ENCODE peak calls at places on chromosome 16, in ten cellular contexts. I is lower lobe of right lung, M is lung, K is tibial nerve, D is cardiac muscle cell, B is tibial artery, G is uterus, X is heart left ventricle, J is right atrium auricular region, H is heart right ventricle. T is an unnamed sample. For H3K4me1, the result is how much of the 10 kb centered on the place peaks cover.

GRCh38 chr16:27238016-27238587 is 30.5 kb downstream of the NSMCE1 start:
- DNase-seq in I (peak), M (no peak), K (no peak), D (no peak), B (peak), G (no peak), X (no peak), J (no peak), H (peak), T (no peak)

GRCh38 chr16:53502331-53503269 is at the start of gene AKTIP:
- DNase-seq in I (peak), M (peak), K (no peak), D (peak), B (no peak), G (no peak), X (no peak), J (no peak), H (no peak), T (peak)

GRCh38 chr16:11612110-11612981 is 25.6 kb upstream of the LITAF start:
- DNase-seq in I (peak), M (peak), K (no peak), D (no peak), B (no peak), G (no peak), X (no peak), J (no peak), H (no peak), T (peak)

GRCh38 chr16:3317315-3317999 is 12.2 kb downstream of the ZNF75A start:
- DNase-seq in I (no peak), M (no peak), K (no peak), D (no peak), B (no peak), G (no peak), X (no peak), J (no peak), H (no peak), T (no peak)

GRCh38 chr16:67949645-67950044 is 5.7 kb upstream of the LCAT start:
- DNase-seq in I (no peak), M (no peak), K (no peak), D (no peak), B (no peak), G (no peak), X (no peak), J (no peak), H (no peak), T (peak)

GRCh38 chr16:2471653-2472487 is 773 bp downstream of the NTN3 start:
- DNase-seq in I (no peak), M (no peak), K (no peak), D (no peak), B (no peak), G (no peak), X (peak), J (no peak), H (no peak), T (no peak)

GRCh38 chr16:566475-567361 is at the start of gene NHLRC4:
- DNase-seq in I (peak), M (peak), K (peak), D (peak), B (peak), G (peak), X (peak), J (peak), H (peak), T (no peak)

GRCh38 chr16:86984975-86985655 is 332.1 kb downstream of the C16orf95 start:
- DNase-seq in I (no peak), M (no peak), K (no peak), D (peak), B (no peak), G (no peak), X (peak), J (no peak), H (peak), T (no peak)

GRCh38 chr16:25988089-25988488 is 296.3 kb downstream of the HS3ST4 start:
- DNase-seq in I (no peak), M (no peak), K (no peak), D (no peak), B (no peak), G (no peak), X (no peak), J (no peak), H (no peak), T (no peak)

GRCh38 chr16:9901-10665 is 43.3 kb downstream of the POLR3K start:
- DNase-seq in I (peak), M (no peak), K (no peak), D (no peak), B (no peak), G (no peak), X (peak), J (no peak), H (peak), T (peak)

GRCh38 chr16:2513405-2514332 is at the start of gene ATP6V0C:
- DNase-seq in I (peak), M (peak), K (peak), D (peak), B (peak), G (peak), X (peak), J (peak), H (peak), T (peak)

GRCh38 chr16:81834868-81835267 is 55.8 kb downstream of the PLCG2 start:
- DNase-seq in I (no peak), M (no peak), K (no peak), D (no peak), B (no peak), G (no peak), X (no peak), J (no peak), H (no peak), T (no peak)

GRCh38 chr16:50955311-50955710 is 195.8 kb downstream of the SALL1 start:
- DNase-seq in I (no peak), M (no peak), K (no peak), D (no peak), B (no peak), G (no peak), X (no peak), J (no peak), H (no peak), T (no peak)

GRCh38 chr16:624522-625401 is 6.0 kb upstream of the WFIKKN1 start:
- DNase-seq in I (no peak), M (no peak), K (no peak), D (no peak), B (no peak), G (no peak), X (no peak), J (no peak), H (no peak), T (no peak)

GRCh38 chr16:51651061-51651466 is 500.0 kb upstream of the SALL1 start:
- DNase-seq in I (no peak), M (no peak), K (no peak), D (peak), B (no peak), G (no peak), X (no peak), J (no peak), H (no peak), T (no peak)

GRCh38 chr16:19463468-19464315 is 46.0 kb downstream of the TMC5 start:
- DNase-seq in I (no peak), M (no peak), K (no peak), D (no peak), B (no peak), G (no peak), X (no peak), J (no peak), H (no peak), T (no peak)

GRCh38 chr16:50146479-50147435 is 6.3 kb upstream of the TENT4B start:
- DNase-seq in I (no peak), M (no peak), K (no peak), D (no peak), B (no peak), G (no peak), X (no peak), J (no peak), H (no peak), T (peak)

GRCh38 chr16:28193530-28194423 is 18.0 kb downstream of the XPO6 start:
- DNase-seq in I (no peak), M (no peak), K (no peak), D (no peak), B (no peak), G (no peak), X (no peak), J (no peak), H (no peak), T (no peak)

GRCh38 chr16:83532634-83533033 is 275.1 kb upstream of the HSBP1 start:
- DNase-seq in I (no peak), M (no peak), K (no peak), D (no peak), B (no peak), G (no peak), X (no peak), J (no peak), H (no peak), T (no peak)

GRCh38 chr16:80459331-80459777 is 81.4 kb upstream of the DYNLRB2 start:
- DNase-seq in I (no peak), M (no peak), K (peak), D (no peak), B (peak), G (peak), X (no peak), J (peak), H (peak), T (no peak)

GRCh38 chr16:72787519-72788268 is 260.2 kb downstream of the ZFHX3 start:
- DNase-seq in I (peak), M (peak), K (peak), D (peak), B (peak), G (peak), X (peak), J (peak), H (peak), T (no peak)

GRCh38 chr16:10120953-10121352 is 61.3 kb downstream of the GRIN2A start:
- DNase-seq in I (no peak), M (no peak), K (no peak), D (no peak), B (no peak), G (no peak), X (no peak), J (no peak), H (no peak), T (no peak)

GRCh38 chr16:29910819-29911675 is 10.8 kb downstream of the ASPHD1 start:
- DNase-seq in I (no peak), M (no peak), K (no peak), D (no peak), B (no peak), G (no peak), X (no peak), J (no peak), H (no peak), T (no peak)

GRCh38 chr16:53080345-53081031 is 25.7 kb downstream of the CHD9 start:
- DNase-seq in I (no peak), M (no peak), K (peak), D (no peak), B (peak), G (peak), X (no peak), J (peak), H (peak), T (no peak)

GRCh38 chr16:18853694-18854093 is 52.3 kb upstream of the ARL6IP1 start:
- DNase-seq in I (no peak), M (no peak), K (no peak), D (no peak), B (no peak), G (no peak), X (no peak), J (no peak), H (no peak), T (no peak)

GRCh38 chr16:75251280-75252048 is at the start of gene BCAR1:
- DNase-seq in I (peak), M (peak), K (peak), D (peak), B (peak), G (peak), X (peak), J (peak), H (peak), T (peak)

GRCh38 chr16:13306153-13306552 is 404.8 kb downstream of the SHISA9 start:
- DNase-seq in I (no peak), M (no peak), K (no peak), D (no peak), B (no peak), G (no peak), X (no peak), J (no peak), H (no peak), T (no peak)

GRCh38 chr16:68644715-68645493 is at the start of gene CDH3:
- DNase-seq in I (peak), M (peak), K (no peak), D (peak), B (no peak), G (peak), X (no peak), J (no peak), H (no peak), T (peak)

GRCh38 chr16:50747206-50747956 is 5.5 kb downstream of the CYLD start:
- DNase-seq in I (no peak), M (no peak), K (no peak), D (no peak), B (no peak), G (no peak), X (no peak), J (no peak), H (no peak), T (no peak)

GRCh38 chr16:52389045-52389444 is 157.9 kb downstream of the TOX3 start:
- DNase-seq in I (no peak), M (no peak), K (no peak), D (no peak), B (no peak), G (no peak), X (no peak), J (no peak), H (no peak), T (no peak)

GRCh38 chr16:29729116-29729521 is 16.7 kb downstream of the C16orf54 start:
- DNase-seq in I (no peak), M (no peak), K (no peak), D (peak), B (no peak), G (no peak), X (no peak), J (no peak), H (peak), T (no peak)

GRCh38 chr16:11711662-11712061 is 31.0 kb downstream of the TXNDC11 start:
- DNase-seq in I (no peak), M (no peak), K (no peak), D (no peak), B (no peak), G (no peak), X (no peak), J (no peak), H (no peak), T (no peak)

GRCh38 chr16:16057102-16057501 is 107.7 kb downstream of the ABCC1 start:
- DNase-seq in I (no peak), M (no peak), K (no peak), D (no peak), B (no peak), G (no peak), X (no peak), J (no peak), H (no peak), T (no peak)

GRCh38 chr16:50711862-50712567 is 18.6 kb downstream of the NOD2 start:
- DNase-seq in I (no peak), M (no peak), K (no peak), D (no peak), B (no peak), G (no peak), X (peak), J (no peak), H (peak), T (no peak)

DNA sequence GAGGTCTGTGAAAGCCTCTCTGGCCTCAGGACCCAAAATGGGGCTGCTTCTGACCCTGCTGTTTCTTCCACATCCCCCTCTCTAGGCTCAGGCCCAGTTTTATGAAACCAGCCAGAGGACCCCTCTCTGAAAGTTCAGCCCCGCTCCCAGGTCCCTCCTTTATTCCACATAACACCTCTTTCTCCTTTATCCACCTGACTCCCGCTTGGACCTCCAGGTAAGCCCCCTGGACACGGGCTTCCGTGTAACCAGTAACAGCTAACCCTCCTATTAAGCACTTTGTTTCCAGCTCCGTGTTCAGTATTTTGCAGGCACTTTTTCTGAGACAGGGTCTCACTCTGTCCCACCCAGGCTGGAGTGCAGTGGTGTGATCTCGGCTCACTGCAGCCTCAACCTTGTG is 37.4 kb downstream of the PSME3IP1 start:
- DNase-seq in I (no peak), M (no peak), K (no peak), D (no peak), B (no peak), G (no peak), X (no peak), J (no peak), H (no peak), T (no peak)
- TF ChIP-seq CTCF in I (no peak), M (no peak), K (no peak), D (no peak), B (no peak), G (no peak), X (no peak), J (no peak), H (no peak), T (no peak)

GRCh38 chr16:54503436-54503835 is 216.8 kb upstream of the IRX3 start:
- DNase-seq in I (no peak), M (no peak), K (no peak), D (no peak), B (no peak), G (no peak), X (no peak), J (no peak), H (no peak), T (no peak)

GRCh38 chr16:54506691-54507090 is 220.1 kb upstream of the IRX3 start:
- DNase-seq in I (no peak), M (no peak), K (no peak), D (peak), B (no peak), G (no peak), X (no peak), J (no peak), H (no peak), T (no peak)

GRCh38 chr16:54505479-54506247 is 219.1 kb upstream of the IRX3 start:
- DNase-seq in I (no peak), M (no peak), K (no peak), D (no peak), B (no peak), G (no peak), X (no peak), J (no peak), H (peak), T (no peak)

GRCh38 chr16:54503011-54503410 is 216.4 kb upstream of the IRX3 start:
- DNase-seq in I (no peak), M (peak), K (no peak), D (peak), B (no peak), G (no peak), X (peak), J (peak), H (peak), T (no peak)

GRCh38 chr16:54504372-54504771 is 217.8 kb upstream of the IRX3 start:
- DNase-seq in I (no peak), M (no peak), K (no peak), D (peak), B (peak), G (no peak), X (no peak), J (no peak), H (peak), T (no peak)
- H3K27ac ChIP-seq in I (no peak), M (peak), K (no peak), D (peak), B (no peak), G (no peak), X (peak), J (no peak), H (no peak), T (no peak)

GRCh38 chr16:85573045-85573695 is 40.0 kb upstream of the GSE1 start:
- DNase-seq in I (no peak), M (no peak), K (no peak), D (no peak), B (no peak), G (no peak), X (no peak), J (no peak), H (no peak), T (no peak)

GRCh38 chr16:85575910-85576309 is 37.2 kb upstream of the GSE1 start:
- DNase-seq in I (no peak), M (no peak), K (no peak), D (no peak), B (no peak), G (no peak), X (no peak), J (no peak), H (no peak), T (no peak)

GRCh38 chr16:85571813-85572619 is 41.1 kb upstream of the GSE1 start:
- DNase-seq in I (peak), M (no peak), K (no peak), D (no peak), B (no peak), G (no peak), X (no peak), J (no peak), H (no peak), T (no peak)

GRCh38 chr16:85574672-85575475 is 38.2 kb upstream of the GSE1 start:
- DNase-seq in I (no peak), M (no peak), K (no peak), D (no peak), B (no peak), G (no peak), X (no peak), J (no peak), H (no peak), T (no peak)

DNA sequence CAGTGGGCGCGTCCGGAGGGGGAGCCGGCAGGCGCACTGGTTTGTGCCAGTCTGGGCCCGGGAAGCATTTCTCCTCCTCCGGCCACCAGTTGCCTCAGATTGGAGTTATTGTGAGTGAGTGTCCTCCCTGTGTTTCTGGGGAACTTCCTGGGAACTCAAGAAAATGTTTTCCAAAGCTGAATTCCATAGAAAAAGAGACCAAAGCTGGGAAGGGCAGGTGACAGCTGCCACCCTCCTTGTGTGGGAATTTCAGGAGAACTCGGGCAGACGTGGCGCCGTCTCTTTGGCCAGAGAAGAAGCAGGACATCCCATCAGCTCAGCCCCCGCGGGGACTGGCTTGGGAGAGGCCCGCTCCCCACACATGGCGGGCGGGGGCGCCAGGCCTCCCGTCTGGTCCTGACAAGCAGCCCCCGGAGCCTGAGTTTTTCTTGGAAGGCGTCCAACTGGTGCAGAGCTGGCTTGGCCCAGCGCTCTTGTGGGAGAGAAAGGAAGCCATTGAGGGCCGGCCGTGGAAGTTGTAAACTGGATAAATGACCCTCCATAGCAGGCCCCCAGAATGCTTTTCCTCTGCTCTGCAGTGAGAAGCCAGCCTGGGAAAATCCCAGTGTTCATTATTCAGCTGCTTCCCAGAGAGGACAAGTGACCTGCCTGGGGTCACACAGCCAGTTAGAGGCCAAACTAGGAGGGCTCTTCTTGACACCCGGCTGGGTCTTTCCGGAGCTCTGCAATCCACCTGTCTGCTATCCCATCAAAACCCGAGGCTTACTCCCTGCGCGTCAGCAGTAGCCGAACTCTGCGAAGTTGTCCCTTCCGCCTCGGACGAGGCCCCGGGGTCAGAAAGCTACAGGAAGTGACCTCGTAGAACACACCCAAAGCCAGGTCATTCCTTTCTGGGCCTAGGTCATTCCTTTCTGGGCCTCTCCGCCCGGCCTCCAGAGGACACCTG is 39.2 kb upstream of the GSE1 start:
- DNase-seq in I (no peak), M (no peak), K (peak), D (peak), B (peak), G (peak), X (peak), J (peak), H (peak), T (peak)
- H3K4me1 ChIP-seq in I (half or more), M (half or more), K (half or more), D (half or more), B (half or more), G (under half), X (half or more), J (under half), H (half or more), T (under half)

GRCh38 chr16:23836404-23837291 is 865 bp downstream of the PRKCB start:
- DNase-seq in I (peak), M (peak), K (no peak), D (peak), B (no peak), G (no peak), X (peak), J (no peak), H (no peak), T (no peak)
- TF ChIP-seq CTCF in I (no peak), M (no peak), K (no peak), D (no peak), B (no peak), G (no peak), X (no peak), J (no peak), H (no peak), T (no peak)